ENCODE peak calls at places on chromosome 18, in eight cellular contexts. X is K562, N is A549, K is IMR-90, Q is WTC11, S is H1, D is HepG2, M is GM12878. I is an unnamed sample.

GRCh38 chr18:53747761-53748160 is 476.7 kb downstream of the MBD2 start:
- DNase-seq in X (no peak), N (no peak), K (no peak), Q (no peak), S (no peak), D (no peak), M (no peak), I (no peak)

GRCh38 chr18:12417687-12418086 is 10.0 kb downstream of the PRELID3A start:
- DNase-seq in X (no peak), N (no peak), K (no peak), Q (no peak), S (no peak), D (peak), M (no peak), I (no peak)

GRCh38 chr18:61333746-61334490 is 688 bp downstream of the CDH20 start:
- DNase-seq in X (no peak), N (no peak), K (no peak), Q (peak), S (no peak), D (no peak), M (no peak), I (peak)

GRCh38 chr18:59141294-59142068 is 1.8 kb downstream of the SEC11C start:
- DNase-seq in X (no peak), N (no peak), K (no peak), Q (no peak), S (no peak), D (peak), M (no peak), I (no peak)

GRCh38 chr18:39825485-39825884 is 2129.5 kb upstream of the PIK3C3 start:
- DNase-seq in X (no peak), N (no peak), K (no peak), Q (no peak), S (no peak), D (no peak), M (no peak), I (no peak)

GRCh38 chr18:68847219-68847860 is 49.5 kb downstream of the CCDC102B start:
- DNase-seq in X (no peak), N (no peak), K (peak), Q (no peak), S (no peak), D (peak), M (no peak), I (no peak)

GRCh38 chr18:9173770-9174233 is 37.2 kb downstream of the ANKRD12 start:
- DNase-seq in X (no peak), N (no peak), K (no peak), Q (no peak), S (no peak), D (no peak), M (no peak), I (no peak)

GRCh38 chr18:80245781-80246655 is 1.3 kb downstream of the PARD6G start:
- DNase-seq in X (no peak), N (no peak), K (no peak), Q (peak), S (no peak), D (no peak), M (no peak), I (peak)

GRCh38 chr18:59742325-59743111 is 45.3 kb upstream of the CCBE1 start:
- DNase-seq in X (no peak), N (no peak), K (peak), Q (no peak), S (no peak), D (no peak), M (no peak), I (no peak)

GRCh38 chr18:63878343-63878742 is 9.2 kb upstream of the SERPINB2 start:
- DNase-seq in X (no peak), N (no peak), K (peak), Q (no peak), S (no peak), D (no peak), M (no peak), I (no peak)

GRCh38 chr18:50051288-50051687 is 143.7 kb downstream of the MYO5B start:
- DNase-seq in X (peak), N (peak), K (no peak), Q (peak), S (no peak), D (peak), M (no peak), I (no peak)

GRCh38 chr18:3256693-3257626 is 5.0 kb upstream of the MYL12B start:
- DNase-seq in X (no peak), N (no peak), K (peak), Q (no peak), S (no peak), D (peak), M (no peak), I (no peak)

GRCh38 chr18:62384610-62385097 is 59.5 kb downstream of the TNFRSF11A start:
- DNase-seq in X (no peak), N (peak), K (no peak), Q (peak), S (no peak), D (no peak), M (no peak), I (no peak)

GRCh38 chr18:46953195-46953594 is 35.8 kb downstream of the KATNAL2 start:
- DNase-seq in X (no peak), N (no peak), K (no peak), Q (no peak), S (no peak), D (no peak), M (no peak), I (no peak)

GRCh38 chr18:59033361-59033760 is 106.3 kb upstream of the SEC11C start:
- DNase-seq in X (no peak), N (no peak), K (peak), Q (no peak), S (no peak), D (no peak), M (no peak), I (no peak)

GRCh38 chr18:3852321-3852720 is 402.3 kb downstream of the TGIF1 start:
- DNase-seq in X (no peak), N (no peak), K (no peak), Q (no peak), S (no peak), D (no peak), M (no peak), I (no peak)

GRCh38 chr18:79644006-79644665 is 35.5 kb upstream of the CTDP1 start:
- DNase-seq in X (peak), N (peak), K (peak), Q (peak), S (no peak), D (peak), M (peak), I (peak)

GRCh38 chr18:31041346-31042067 is 1.0 kb downstream of the DSC3 start:
- DNase-seq in X (no peak), N (no peak), K (no peak), Q (peak), S (no peak), D (no peak), M (no peak), I (peak)

GRCh38 chr18:60549338-60549960 is 176.9 kb upstream of the MC4R start:
- DNase-seq in X (peak), N (peak), K (peak), Q (no peak), S (peak), D (peak), M (no peak), I (peak)

GRCh38 chr18:22429564-22429963 is 11.8 kb upstream of the CTAGE1 start:
- DNase-seq in X (no peak), N (no peak), K (no peak), Q (no peak), S (no peak), D (no peak), M (no peak), I (no peak)

GRCh38 chr18:45517181-45517741 is 98.0 kb upstream of the SLC14A2 start:
- DNase-seq in X (no peak), N (no peak), K (no peak), Q (no peak), S (no peak), D (no peak), M (no peak), I (no peak)
- TF ChIP-seq USF2 in X (no peak), N (no peak), K (no peak), Q (no peak), S (no peak), D (no peak), M (no peak), I (no peak)

DNA sequence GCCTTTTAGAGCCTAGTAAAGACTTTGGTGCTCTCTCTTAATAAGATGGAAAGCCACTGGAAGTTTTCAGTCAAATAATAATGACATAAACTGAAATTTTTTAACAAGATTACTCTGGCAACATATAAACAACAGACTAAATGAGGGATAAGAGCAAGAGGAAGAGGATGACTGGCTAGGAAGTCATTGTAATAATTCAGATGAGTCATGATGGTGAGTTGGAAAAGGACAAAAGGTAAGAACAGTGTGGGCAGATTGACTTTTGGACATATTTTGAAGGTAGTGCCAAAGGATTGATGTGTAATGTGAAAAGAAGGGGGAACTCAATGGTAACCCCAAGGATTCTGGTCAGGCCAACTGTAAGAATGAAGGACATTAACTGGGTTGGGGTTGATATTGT is 310.3 kb downstream of the NOL4 start:
- DNase-seq in X (no peak), N (no peak), K (no peak), Q (no peak), S (no peak), D (no peak), M (no peak), I (no peak)
- TF ChIP-seq USF2 in X (no peak), N (no peak), K (no peak), Q (no peak), S (no peak), D (no peak), M (no peak), I (no peak)

DNA sequence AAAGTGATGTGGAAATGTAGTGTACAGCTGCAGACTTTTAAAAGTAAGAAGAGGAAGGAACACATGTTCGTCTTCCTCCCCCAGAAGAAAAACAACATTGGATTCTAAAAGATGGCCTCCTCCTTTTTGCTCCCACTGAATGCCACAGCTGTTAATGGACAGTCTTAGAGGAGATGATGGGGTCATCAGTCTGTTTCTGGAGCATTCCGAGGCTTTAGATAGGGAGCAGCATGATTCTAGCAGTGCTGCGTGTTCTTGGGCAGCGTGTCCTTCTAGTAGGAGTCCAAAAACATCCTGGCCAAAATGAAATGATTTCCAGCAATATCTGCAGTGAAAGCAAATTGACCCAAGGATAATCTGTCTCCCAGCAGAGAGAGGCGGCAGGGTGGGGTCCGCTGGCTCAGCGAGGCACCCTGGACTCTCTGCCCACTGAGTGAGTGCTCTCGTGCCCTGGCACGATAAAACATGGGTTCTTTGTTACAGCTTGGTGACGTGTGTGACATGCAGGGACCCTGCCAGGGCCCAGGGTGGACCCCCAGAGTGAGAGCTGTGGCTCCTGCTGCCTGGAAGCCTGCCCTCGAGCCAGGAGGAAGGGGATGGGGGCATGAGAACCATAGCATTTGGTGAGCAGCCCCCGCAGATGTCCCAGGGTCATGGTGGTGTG is 196.0 kb downstream of the FAM210A start:
- DNase-seq in X (no peak), N (no peak), K (no peak), Q (no peak), S (no peak), D (no peak), M (no peak), I (no peak)
- TF ChIP-seq USF2 in X (no peak), N (no peak), K (no peak), Q (no peak), S (no peak), D (no peak), M (no peak), I (no peak)

GRCh38 chr18:907171-907879 is 2.7 kb downstream of the ADCYAP1 start:
- DNase-seq in X (no peak), N (no peak), K (no peak), Q (peak), S (no peak), D (no peak), M (no peak), I (peak)
- TF ChIP-seq USF2 in X (no peak), N (no peak), K (no peak), Q (no peak), S (no peak), D (no peak), M (no peak), I (no peak)

I was measured in SK-N-SH.